ENCODE peak calls at places on chromosomes 1 and 21, in six cellular contexts. D is stomach, J is suprapubic skin, Q is prostate gland, F is endothelial cell of umbilical vein, V is spleen. G is an unnamed sample. For H3K4me1, the result is how much of the 10 kb centered on the place peaks cover.

GRCh38 chr1:235023197-235024044 is 105.2 kb downstream of the TOMM20 start:
- DNase-seq in D (no peak), F (no peak), Q (no peak), J (peak), V (peak), G (no peak)

GRCh38 chr1:32618673-32619221 is 31.6 kb downstream of the ZBTB8OS start:
- DNase-seq in D (no peak), Q (no peak), J (no peak), F (peak), V (no peak), G (no peak)

GRCh38 chr1:90964444-90965035 is 57.3 kb downstream of the ZNF644 start:
- DNase-seq in D (no peak), V (no peak), Q (no peak), J (no peak), F (peak), G (no peak)

GRCh38 chr21:42092805-42093590 is 21.9 kb downstream of the UMODL1 start:
- DNase-seq in V (no peak), Q (no peak), D (no peak), J (no peak), F (no peak), G (no peak)

GRCh38 chr1:21524686-21525339 is 15.6 kb downstream of the ALPL start:
- DNase-seq in J (no peak), F (no peak), D (peak), Q (no peak), V (no peak), G (no peak)

GRCh38 chr1:42756956-42757891 is 9.6 kb downstream of the P3H1 start:
- DNase-seq in D (peak), F (peak), V (no peak), Q (no peak), J (no peak), G (no peak)

GRCh38 chr1:5514519-5515183 is 477.6 kb downstream of the NPHP4 start:
- DNase-seq in Q (peak), D (peak), F (peak), V (peak), J (no peak), G (no peak)

GRCh38 chr1:179447489-179447888 is 81.7 kb downstream of the AXDND1 start:
- DNase-seq in Q (no peak), F (peak), D (no peak), J (no peak), V (no peak), G (no peak)

GRCh38 chr1:157119448-157119847 is 18.7 kb downstream of the ETV3 start:
- DNase-seq in Q (peak), V (no peak), F (no peak), D (no peak), J (no peak), G (no peak)

GRCh38 chr1:10829067-10829818 is 32.8 kb upstream of the CASZ1 start:
- DNase-seq in D (no peak), J (no peak), V (no peak), Q (no peak), F (no peak), G (no peak)

GRCh38 chr1:168991667-168992475 is 114.6 kb upstream of the ATP1B1 start:
- DNase-seq in V (no peak), Q (no peak), D (no peak), F (no peak), J (no peak), G (no peak)

GRCh38 chr1:204130989-204131892 is 20.6 kb downstream of the ETNK2 start:
- DNase-seq in V (no peak), Q (no peak), D (no peak), J (no peak), F (peak), G (no peak)

GRCh38 chr1:168465942-168466702 is 77.7 kb downstream of the XCL2 start:
- DNase-seq in J (no peak), F (no peak), D (peak), Q (peak), V (no peak), G (no peak)

GRCh38 chr1:222331765-222332164 is 216.1 kb downstream of the HHIPL2 start:
- DNase-seq in Q (no peak), V (no peak), J (no peak), F (no peak), D (no peak), G (no peak)

GRCh38 chr1:152654110-152654509 is 9.1 kb upstream of the LCE2D start:
- DNase-seq in Q (no peak), J (peak), V (no peak), D (peak), F (peak), G (no peak)

GRCh38 chr1:227369102-227369760 is 50.9 kb upstream of the CDC42BPA start:
- DNase-seq in D (no peak), Q (no peak), J (no peak), F (no peak), V (no peak), G (no peak)

GRCh38 chr21:36379236-36379635 is 6.0 kb upstream of the CHAF1B start:
- DNase-seq in D (no peak), F (no peak), Q (no peak), J (no peak), V (no peak), G (no peak)

GRCh38 chr1:23484253-23485001 is 448 bp upstream of the ASAP3 start:
- DNase-seq in Q (peak), D (peak), V (peak), F (peak), J (peak), G (peak)
- TF ChIP-seq POLR2AphosphoS5 in Q (peak), D (peak), V (peak), F (no peak), J (no peak), G (peak)

GRCh38 chr1:207750901-207751300 is 953 bp upstream of the CD46 start:
- DNase-seq in J (no peak), D (no peak), F (peak), V (no peak), Q (no peak), G (no peak)
- H3K4me1 ChIP-seq in J (under half), D (under half), F (under half), V (half or more), Q (under half), G (under half)

DNA sequence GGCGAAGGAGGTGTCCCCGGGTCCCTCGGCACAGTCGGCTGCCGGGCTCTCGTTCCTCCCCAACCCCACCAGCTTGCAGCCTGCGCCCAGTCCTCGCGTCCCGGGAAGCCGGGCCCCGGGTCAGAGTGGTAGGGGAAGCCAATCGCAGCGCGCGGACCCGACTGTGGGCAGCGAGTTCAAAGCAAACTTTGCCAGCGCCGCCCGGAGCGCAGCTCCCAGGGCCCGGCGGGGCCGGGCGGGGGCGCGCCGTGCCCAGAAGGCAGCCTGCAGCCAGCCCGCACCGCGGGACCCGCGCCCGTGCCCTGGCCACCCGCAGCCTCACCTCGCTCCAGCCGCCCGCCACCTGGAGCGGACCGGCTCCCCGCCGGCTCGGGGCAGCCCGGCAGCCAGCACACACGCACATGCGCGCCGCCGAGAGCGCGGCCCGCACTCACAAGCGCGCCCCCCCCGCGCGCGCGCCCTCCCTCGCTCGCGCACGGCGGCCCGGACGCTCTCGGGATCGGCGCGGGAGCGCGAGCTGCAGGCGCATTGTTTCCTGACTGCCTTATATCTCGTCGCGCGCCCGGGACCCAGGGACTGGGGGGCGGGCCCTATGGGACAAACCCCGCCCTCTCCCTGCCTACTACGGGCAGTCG is at the start of gene MYCL:
- DNase-seq in V (peak), Q (peak), J (peak), D (peak), F (peak), G (no peak)
- TF ChIP-seq POLR2A in V (no peak), Q (peak), J (no peak), D (no peak), F (no peak), G (no peak)

GRCh38 chr1:153951183-153951582 is 4.7 kb upstream of the DENND4B start:
- DNase-seq in F (no peak), D (no peak), V (no peak), Q (no peak), J (no peak), G (no peak)
- TF ChIP-seq POLR2AphosphoS5 in F (no peak), D (no peak), V (peak), Q (no peak), J (no peak), G (no peak)

GRCh38 chr1:34303218-34303617 is 126.5 kb downstream of the C1orf94 start:
- DNase-seq in Q (no peak), D (no peak), J (no peak), F (no peak), V (no peak), G (no peak)

GRCh38 chr1:34306568-34306967 is 129.9 kb downstream of the C1orf94 start:
- DNase-seq in D (no peak), Q (no peak), V (no peak), F (no peak), J (no peak), G (no peak)

DNA sequence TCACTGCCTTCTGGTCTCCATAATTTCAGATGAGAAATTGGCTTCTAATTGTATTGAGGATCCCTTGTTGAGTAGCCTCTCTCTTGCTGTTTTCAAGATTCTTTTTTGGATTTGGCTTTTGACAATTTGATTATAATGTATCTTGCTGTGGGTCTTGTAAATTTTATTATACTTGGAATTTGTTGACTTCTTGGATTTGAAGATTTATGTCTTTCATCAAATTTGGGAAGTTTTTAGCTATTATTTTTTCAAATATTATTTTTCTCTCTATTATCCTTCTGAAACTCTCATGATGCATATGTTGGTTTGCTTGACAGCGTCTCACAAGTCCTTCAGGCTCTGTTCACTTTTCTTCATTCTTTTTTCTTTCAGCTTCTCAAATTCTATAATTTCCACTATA is 126.1 kb downstream of the C1orf94 start:
- DNase-seq in D (no peak), J (no peak), Q (no peak), V (no peak), F (no peak), G (no peak)
- H3K4me1 ChIP-seq in D (under half), J (under half), Q (under half), V (under half), F (under half), G (under half)

GRCh38 chr21:28410264-28410663 is 582.4 kb downstream of the LTN1 start:
- DNase-seq in F (no peak), V (no peak), Q (no peak), D (no peak), J (no peak), G (no peak)
- TF ChIP-seq POLR2A in F (no peak), V (no peak), Q (no peak), D (no peak), J (no peak), G (no peak)

GRCh38 chr1:149997585-149998262 is 12.8 kb downstream of the OTUD7B start:
- DNase-seq in V (no peak), Q (no peak), J (no peak), D (no peak), F (no peak), G (no peak)
- TF ChIP-seq POLR2AphosphoS5 in V (no peak), Q (no peak), J (no peak), D (no peak), F (no peak), G (no peak)

DNA sequence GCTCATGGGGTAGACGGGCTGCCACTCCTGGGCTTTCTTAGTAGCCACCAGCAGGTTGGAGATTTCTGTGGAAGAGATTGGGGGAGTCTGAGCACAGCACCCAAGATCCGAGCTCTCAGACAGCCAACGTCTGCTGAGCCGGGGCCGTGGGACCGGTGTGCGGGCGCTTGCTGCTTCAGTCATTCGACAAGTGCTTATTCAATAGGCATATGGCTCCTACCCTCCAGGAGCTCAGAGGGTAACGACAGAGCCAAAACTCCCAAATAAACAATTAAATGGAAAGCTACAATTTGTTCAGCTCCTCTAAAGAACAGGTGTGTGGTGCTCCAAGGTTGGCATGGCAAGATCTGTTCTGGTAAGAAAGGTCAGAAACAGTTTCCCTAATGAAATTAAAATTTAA is 106.0 kb downstream of the RAVER2 start:
- DNase-seq in V (no peak), D (no peak), F (no peak), Q (no peak), J (no peak), G (no peak)
- H3K4me1 ChIP-seq in V (under half), D (under half), F (under half), Q (under half), J (under half), G (under half)

DNA sequence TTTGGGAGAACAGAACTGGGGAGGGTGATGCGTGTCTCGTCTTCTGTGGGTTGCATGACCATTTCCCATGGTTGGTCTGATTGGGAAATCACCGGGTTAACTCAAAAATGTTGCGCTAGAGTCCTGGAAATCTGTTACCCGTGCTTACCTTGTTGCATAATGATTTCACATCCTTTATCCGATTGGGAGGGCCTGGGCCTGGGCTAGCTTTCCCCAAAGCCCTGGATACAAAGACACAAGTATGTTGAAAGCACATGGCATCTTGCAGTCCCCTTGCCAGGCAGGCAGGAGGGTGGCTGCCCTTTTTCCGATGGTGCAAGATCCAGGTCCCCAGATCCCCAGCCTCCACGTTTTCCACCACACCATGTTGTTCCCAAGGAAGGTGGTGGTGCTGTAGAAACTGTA is 582 bp downstream of the TRPM2 start:
- DNase-seq in D (no peak), J (no peak), Q (no peak), F (no peak), V (no peak), G (no peak)
- TF ChIP-seq POLR2A in D (no peak), J (no peak), Q (no peak), F (no peak), V (no peak), G (no peak)

G was measured in esophagus muscularis mucosa.